ENCODE peak calls at places on chromosomes 11 and 22, in four cellular contexts. One of them, this sample, is unnamed.

GRCh38 chr11:113681711-113682410 is 24.2 kb downstream of the TMPRSS5 start:
- DNase-seq in H1: no peak
- DNase-seq in IMR-90: no peak
- DNase-seq in H9: no peak
- DNase-seq in this sample: peak

GRCh38 chr11:419248-420005 is 4.6 kb upstream of the SIGIRR start:
- DNase-seq in IMR-90: no peak
- DNase-seq in H9: no peak
- DNase-seq in H1: no peak
- DNase-seq in this sample: no peak

GRCh38 chr11:15412054-15412453 is 297.3 kb downstream of the INSC start:
- DNase-seq in H9: no peak
- DNase-seq in IMR-90: no peak
- DNase-seq in H1: no peak
- DNase-seq in this sample: no peak

GRCh38 chr11:107856981-107857517 is 1.5 kb downstream of the SLC35F2 start:
- DNase-seq in IMR-90: no peak
- DNase-seq in H1: no peak
- DNase-seq in H9: no peak
- DNase-seq in this sample: no peak

GRCh38 chr11:12900496-12900895 is 108.6 kb upstream of the RASSF10 start:
- DNase-seq in IMR-90: peak
- DNase-seq in H1: no peak
- DNase-seq in H9: no peak
- DNase-seq in this sample: no peak

GRCh38 chr11:94638902-94639373 is 71.8 kb downstream of the PIWIL4 start:
- DNase-seq in IMR-90: peak
- DNase-seq in H1: no peak
- DNase-seq in H9: no peak
- DNase-seq in this sample: no peak

GRCh38 chr11:70885721-70886305 is 366.6 kb downstream of the SHANK2 start:
- DNase-seq in H9: no peak
- DNase-seq in H1: no peak
- DNase-seq in IMR-90: peak
- DNase-seq in this sample: no peak

GRCh38 chr22:39206491-39206890 is 38.3 kb downstream of the PDGFB start:
- DNase-seq in H9: peak
- DNase-seq in IMR-90: no peak
- DNase-seq in H1: no peak
- DNase-seq in this sample: no peak

GRCh38 chr11:64560941-64561340 is 30.1 kb upstream of the SLC22A12 start:
- DNase-seq in H9: no peak
- DNase-seq in H1: no peak
- DNase-seq in IMR-90: no peak
- DNase-seq in this sample: no peak

GRCh38 chr11:34342008-34342533 is 15.7 kb downstream of the ABTB2 start:
- DNase-seq in H1: no peak
- DNase-seq in IMR-90: peak
- DNase-seq in H9: no peak
- DNase-seq in this sample: peak

GRCh38 chr11:126484266-126484665 is 128.8 kb downstream of the ST3GAL4 start:
- DNase-seq in H1: no peak
- DNase-seq in H9: no peak
- DNase-seq in IMR-90: peak
- DNase-seq in this sample: no peak

GRCh38 chr11:79971255-79971654 is 530.4 kb upstream of the TENM4 start:
- DNase-seq in H9: no peak
- DNase-seq in H1: no peak
- DNase-seq in IMR-90: no peak
- DNase-seq in this sample: peak

GRCh38 chr11:116960916-116961315 is 123.5 kb upstream of the APOA1 start:
- DNase-seq in H1: no peak
- DNase-seq in H9: no peak
- DNase-seq in IMR-90: peak
- DNase-seq in this sample: peak

GRCh38 chr22:29254283-29254653 is 13.5 kb downstream of the RHBDD3 start:
- DNase-seq in IMR-90: no peak
- DNase-seq in H1: no peak
- DNase-seq in H9: no peak
- DNase-seq in this sample: no peak

GRCh38 chr11:105878510-105878909 is 143.5 kb downstream of the MSANTD4 start:
- DNase-seq in IMR-90: no peak
- DNase-seq in H1: no peak
- DNase-seq in H9: no peak
- DNase-seq in this sample: no peak

GRCh38 chr22:22897036-22897435 is 9.4 kb downstream of the IGLL5 start:
- DNase-seq in H9: no peak
- DNase-seq in H1: no peak
- DNase-seq in IMR-90: no peak
- DNase-seq in this sample: no peak
- H4K5ac ChIP-seq in H9: no peak
- H4K5ac ChIP-seq in H1: no peak
- H4K5ac ChIP-seq in IMR-90: no peak
- H4K5ac ChIP-seq in this sample: no peak

GRCh38 chr11:118052581-118053206 is 24.2 kb upstream of the TMPRSS4 start:
- DNase-seq in IMR-90: no peak
- DNase-seq in H1: no peak
- DNase-seq in H9: no peak
- DNase-seq in this sample: no peak
- H2BK120ac ChIP-seq in IMR-90: no peak
- H2BK120ac ChIP-seq in H1: no peak
- H2BK120ac ChIP-seq in H9: no peak
- H2BK120ac ChIP-seq in this sample: no peak

GRCh38 chr22:42788021-42788420 is 67.4 kb upstream of the A4GALT start:
- DNase-seq in H9: no peak
- DNase-seq in H1: no peak
- DNase-seq in IMR-90: no peak
- DNase-seq in this sample: no peak

GRCh38 chr22:42786606-42787356 is 66.1 kb upstream of the A4GALT start:
- DNase-seq in IMR-90: no peak
- DNase-seq in H9: no peak
- DNase-seq in H1: no peak
- DNase-seq in this sample: no peak

GRCh38 chr22:42787357-42787736 is 66.7 kb upstream of the A4GALT start:
- DNase-seq in IMR-90: no peak
- DNase-seq in H1: no peak
- DNase-seq in H9: no peak
- DNase-seq in this sample: no peak

GRCh38 chr22:42788466-42788865 is 67.8 kb upstream of the A4GALT start:
- DNase-seq in IMR-90: no peak
- DNase-seq in H9: no peak
- DNase-seq in H1: no peak
- DNase-seq in this sample: no peak

GRCh38 chr22:42785706-42786499 is 65.2 kb upstream of the A4GALT start:
- DNase-seq in H9: no peak
- DNase-seq in H1: no peak
- DNase-seq in IMR-90: no peak
- DNase-seq in this sample: no peak
- H3K23ac ChIP-seq in H9: no peak
- H3K23ac ChIP-seq in H1: no peak
- H3K23ac ChIP-seq in IMR-90: no peak
- H3K23ac ChIP-seq in this sample: no peak

DNA sequence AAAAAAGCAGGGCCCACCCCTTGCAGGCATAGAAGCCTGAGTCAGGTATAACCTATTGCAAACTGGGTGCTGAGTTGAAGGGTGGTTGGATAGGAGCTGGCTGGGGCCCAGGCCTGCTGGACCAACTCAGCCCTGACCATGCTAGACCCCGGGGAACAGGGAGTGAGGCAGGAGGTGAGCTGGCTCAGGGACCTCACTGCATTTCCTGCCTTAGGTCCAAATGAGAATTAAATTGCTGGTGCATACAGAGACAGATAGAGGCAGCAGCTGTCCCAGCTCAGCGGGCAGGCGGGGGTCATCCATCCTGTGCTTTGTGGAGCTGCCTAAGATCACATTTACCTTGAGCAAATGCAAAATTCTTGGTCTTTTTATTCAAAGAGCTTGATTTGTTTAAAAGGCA is 25.2 kb downstream of the USH1C start:
- DNase-seq in H1: no peak
- DNase-seq in H9: no peak
- DNase-seq in IMR-90: no peak
- DNase-seq in this sample: no peak
- H4K5ac ChIP-seq in H1: no peak
- H4K5ac ChIP-seq in H9: no peak
- H4K5ac ChIP-seq in IMR-90: no peak
- H4K5ac ChIP-seq in this sample: no peak

GRCh38 chr22:37905534-37906363 is at the start of gene MICALL1:
- DNase-seq in IMR-90: peak
- DNase-seq in H9: peak
- DNase-seq in H1: no peak
- DNase-seq in this sample: peak
- H2BK120ac ChIP-seq in IMR-90: peak
- H2BK120ac ChIP-seq in H9: no peak
- H2BK120ac ChIP-seq in H1: peak
- H2BK120ac ChIP-seq in this sample: peak

This sample was measured in mesendoderm.